ENCODE peak calls at places on chromosomes 11 and 22, in nine cellular contexts. Z, D, A, C, I, R, H, P and M are unnamed samples.

GRCh38 chr22:49930596-49931412 is 12.4 kb downstream of the CRELD2 start:
- DNase-seq in Z (no peak), A (peak; percentile 87), D (peak; percentile 68), R (no peak), P (peak; percentile 93), C (peak; percentile 58), H (peak; percentile 83), I (peak; percentile 93), M (peak; percentile 73)

GRCh38 chr11:62391642-62392425 is 27.0 kb upstream of the SCGB1A1 start:
- DNase-seq in Z (no peak), C (no peak), I (no peak), A (no peak), D (no peak), P (no peak), H (no peak), R (no peak), M (no peak)

GRCh38 chr11:70371241-70371640 is 27.1 kb upstream of the CTTN start:
- DNase-seq in A (no peak), C (no peak), R (no peak), H (no peak), D (no peak), P (no peak), I (no peak), Z (no peak), M (no peak)

GRCh38 chr11:86669424-86669823 is 3.0 kb downstream of the ME3 start:
- DNase-seq in Z (no peak), I (no peak), C (no peak), D (no peak), H (no peak), P (no peak), R (no peak), A (no peak), M (no peak)

GRCh38 chr22:46774456-46775363 is 12.3 kb downstream of the TBC1D22A start:
- DNase-seq in D (no peak), H (no peak), Z (no peak), A (no peak), R (no peak), I (no peak), P (no peak), C (no peak), M (no peak)

GRCh38 chr11:59179121-59179520 is 7.2 kb downstream of the DTX4 start:
- DNase-seq in I (no peak), A (no peak), H (no peak), R (no peak), Z (no peak), D (no peak), P (no peak), C (no peak), M (no peak)

GRCh38 chr11:11978792-11979486 is 29.5 kb downstream of the DKK3 start:
- DNase-seq in R (no peak), A (peak; percentile 58), Z (no peak), P (no peak), I (peak; percentile 52), H (peak; percentile 65), C (peak; percentile 79), D (peak; percentile 84), M (peak; percentile 95)

GRCh38 chr11:64000026-64000739 is 13.9 kb downstream of the OTUB1 start:
- DNase-seq in C (peak; percentile 69), A (peak; percentile 89), H (no peak), P (peak; percentile 55), R (no peak), Z (peak; percentile 63), D (peak; percentile 68), I (peak; percentile 44), M (peak; percentile 75)

GRCh38 chr11:24828938-24829337 is 332.1 kb downstream of the LUZP2 start:
- DNase-seq in C (no peak), P (peak; percentile 48), R (no peak), A (no peak), H (no peak), Z (no peak), I (no peak), D (no peak), M (no peak)

GRCh38 chr22:25051073-25051472 is 98.6 kb downstream of the KIAA1671 start:
- DNase-seq in R (no peak), I (no peak), Z (no peak), H (no peak), D (no peak), P (no peak), A (peak; percentile 9), C (no peak), M (no peak)
- TF ChIP-seq CTCF in R (no peak), I (no peak), Z (no peak), H (peak; percentile 61), D (peak; percentile 41), P (no peak), A (peak; percentile 27), C (peak; percentile 38), M (peak; percentile 48)

DNA sequence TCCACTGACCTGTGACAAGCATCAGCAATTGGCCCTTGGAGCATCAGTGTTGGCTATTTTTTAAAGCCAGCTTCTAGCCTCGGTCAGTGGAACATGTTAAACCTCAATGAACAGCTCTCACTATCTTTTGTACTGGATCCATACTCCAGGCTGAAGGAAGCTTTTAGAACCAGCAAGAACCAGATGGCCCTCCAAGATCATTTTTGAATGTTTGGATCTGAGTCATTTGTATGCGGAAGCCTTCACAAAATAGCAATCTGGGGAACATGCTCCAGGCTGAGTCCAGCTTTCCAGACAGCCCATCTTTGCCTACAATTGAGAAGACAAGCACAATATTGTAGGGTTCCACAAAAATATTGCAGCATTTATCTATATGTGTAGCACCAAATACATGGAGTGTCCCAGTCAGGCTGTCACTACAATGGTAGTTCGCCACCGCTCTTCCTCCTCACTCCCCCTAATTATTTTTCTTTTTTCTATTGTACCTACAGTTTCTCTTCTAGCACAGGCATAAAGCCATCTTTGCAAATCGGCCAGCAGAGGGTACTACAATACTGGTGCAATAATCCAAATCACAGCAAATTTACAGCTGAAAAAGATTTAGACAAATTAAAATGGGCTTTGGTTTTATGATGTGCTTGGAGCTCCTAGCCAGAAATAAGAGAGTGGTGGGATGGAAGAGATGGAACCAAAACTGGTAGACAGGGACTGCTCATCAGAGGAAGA is 177.4 kb upstream of the BLID start:
- DNase-seq in I (no peak), D (peak; percentile 51), A (peak; percentile 56), R (no peak), C (peak; percentile 20), Z (no peak), P (no peak), H (peak; percentile 5), M (peak; percentile 28)
- TF ChIP-seq CTCF in I (no peak), D (peak; percentile 31), A (peak; percentile 44), R (no peak), C (peak; percentile 22), Z (no peak), P (no peak), H (peak; percentile 17), M (peak; percentile 19)

GRCh38 chr11:65947133-65947532 is 1.9 kb downstream of the TSGA10IP start:
- DNase-seq in I (no peak), R (no peak), D (no peak), A (no peak), C (no peak), H (no peak), P (no peak), Z (no peak), M (no peak)
- TF ChIP-seq CTCF in I (no peak), R (no peak), D (no peak), A (no peak), C (no peak), H (no peak), P (no peak), Z (no peak), M (no peak)

GRCh38 chr22:19641254-19641982 is 72.9 kb upstream of the SEPTIN5 start:
- DNase-seq in Z (no peak), I (no peak), H (no peak), P (no peak), R (peak; percentile 36), C (no peak), D (no peak), A (peak; percentile 18), M (peak; percentile 29)
- TF ChIP-seq CTCF in Z (no peak), I (peak; percentile 7), H (peak; percentile 22), P (no peak), R (peak; percentile 24), C (peak; percentile 32), D (peak; percentile 36), A (peak; percentile 12), M (peak; percentile 52)

GRCh38 chr11:6568191-6568918 is 35.1 kb downstream of the RRP8 start:
- DNase-seq in C (peak; percentile 71), R (no peak), A (peak; percentile 66), Z (no peak), P (no peak), D (peak; percentile 85), I (no peak), H (peak; percentile 76), M (peak; percentile 89)
- TF ChIP-seq CTCF in C (no peak), R (no peak), A (no peak), Z (no peak), P (no peak), D (no peak), I (no peak), H (no peak), M (no peak)

GRCh38 chr22:29195118-29195963 is 10.4 kb upstream of the EMID1 start:
- DNase-seq in P (no peak), I (no peak), C (no peak), R (no peak), Z (no peak), D (no peak), A (no peak), H (no peak), M (no peak)

GRCh38 chr22:29194269-29194668 is 11.4 kb upstream of the EMID1 start:
- DNase-seq in P (no peak), R (no peak), A (no peak), Z (no peak), D (no peak), C (no peak), H (no peak), I (no peak), M (no peak)

GRCh38 chr22:29190051-29190450 is 15.6 kb upstream of the EMID1 start:
- DNase-seq in R (no peak), H (no peak), A (no peak), D (no peak), P (no peak), C (no peak), I (no peak), Z (no peak), M (no peak)

GRCh38 chr22:29187831-29188230 is 17.9 kb upstream of the EMID1 start:
- DNase-seq in A (peak; percentile 37), P (no peak), D (no peak), Z (no peak), I (no peak), R (no peak), H (no peak), C (no peak), M (no peak)

DNA sequence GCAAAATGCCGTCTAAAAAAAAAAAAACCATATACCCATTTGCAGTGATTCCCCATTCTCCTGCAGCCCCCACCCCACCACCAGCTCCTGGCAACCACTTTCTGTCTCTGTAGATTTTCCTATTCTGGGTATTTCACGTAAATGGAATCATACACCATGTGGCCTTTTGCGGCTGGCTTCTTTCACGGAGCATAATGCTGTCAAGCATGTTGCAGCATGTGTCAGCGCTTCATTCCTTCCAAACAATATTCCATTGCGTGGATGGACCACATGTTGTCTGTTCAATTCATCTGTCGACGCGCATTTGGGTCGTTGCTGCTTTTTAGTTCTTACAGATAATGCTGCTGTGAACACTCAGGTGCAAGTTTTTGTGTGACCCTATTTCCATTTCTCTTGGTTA is 14.8 kb upstream of the EMID1 start:
- DNase-seq in C (no peak), I (no peak), R (no peak), H (no peak), P (no peak), Z (no peak), A (peak; percentile 55), D (no peak), M (no peak)
- TF ChIP-seq CTCF in C (no peak), I (no peak), R (no peak), H (no peak), P (no peak), Z (no peak), A (no peak), D (no peak), M (no peak)

GRCh38 chr22:32828150-32828549 is 26.6 kb downstream of the TIMP3 start:
- DNase-seq in D (no peak), P (no peak), R (no peak), A (peak; percentile 28), C (no peak), I (no peak), H (no peak), Z (no peak), M (no peak)
- TF ChIP-seq CTCF in D (peak; percentile 46), P (no peak), R (no peak), A (no peak), C (no peak), I (no peak), H (no peak), Z (no peak), M (peak; percentile 27)